ENCODE peak calls at places on chromosomes 2 and 18, in seven cellular contexts. I is HCT116, B is suprapubic skin, O is SK-N-SH, A is vagina, V is sigmoid colon, M is GM23338. E is an unnamed sample.
A peak's percentile ranks its signal among the peaks of the same experiment; 100 is the strongest.

GRCh38 chr2:127612111-127612822 is 33.7 kb upstream of the GPR17 start:
- DNase-seq in V (peak; percentile 43), M (no peak), B (peak; percentile 19), O (peak; percentile 8), A (no peak), I (no peak), E (peak; percentile 5)

GRCh38 chr18:74389991-74390390 is 67.1 kb downstream of the DIPK1C start:
- DNase-seq in M (no peak), A (no peak), V (no peak), O (no peak), B (no peak), I (no peak), E (no peak)

GRCh38 chr18:21740474-21740723 is 193 bp upstream of the MIB1 start:
- DNase-seq in V (peak; percentile 99), B (no peak), I (no peak), O (no peak), M (peak; percentile 98), A (peak; percentile 98), E (peak; percentile 99)

GRCh38 chr2:28193552-28194383 is 198.9 kb upstream of the FOSL2 start:
- DNase-seq in B (no peak), M (no peak), V (no peak), A (no peak), I (no peak), O (peak; percentile 27), E (no peak)

GRCh38 chr2:69777778-69778089 is 35.8 kb downstream of the ANXA4 start:
- DNase-seq in B (no peak), V (no peak), M (peak; percentile 59), I (no peak), O (no peak), A (no peak), E (no peak)

GRCh38 chr2:143575340-143575739 is 446.1 kb downstream of the ARHGAP15 start:
- DNase-seq in O (no peak), I (peak; percentile 7), V (no peak), A (no peak), B (no peak), M (peak; percentile 61), E (no peak)

GRCh38 chr2:43233218-43234212 is 7.1 kb upstream of the ZFP36L2 start:
- DNase-seq in O (no peak), V (no peak), B (no peak), M (no peak), A (no peak), I (no peak), E (no peak)

GRCh38 chr2:42973771-42974170 is 181.4 kb upstream of the HAAO start:
- DNase-seq in V (peak; percentile 73), I (no peak), B (peak; percentile 50), A (no peak), M (no peak), O (no peak), E (no peak)

GRCh38 chr2:73823916-73824523 is 4.7 kb upstream of the STAMBP start:
- DNase-seq in V (no peak), M (peak; percentile 81), B (no peak), I (peak; percentile 69), A (no peak), O (peak; percentile 67), E (peak; percentile 16)

GRCh38 chr2:119545076-119545475 is 827 bp downstream of the CFAP221 start:
- DNase-seq in O (no peak), V (no peak), I (no peak), A (no peak), M (no peak), B (no peak), E (no peak)

GRCh38 chr2:73697606-73698005 is 39.5 kb downstream of the TPRKB start:
- DNase-seq in B (no peak), V (no peak), O (no peak), I (no peak), M (no peak), A (peak; percentile 7), E (no peak)

GRCh38 chr2:98026927-98027522 is 31.3 kb upstream of the TMEM131 start:
- DNase-seq in A (no peak), M (no peak), O (no peak), V (no peak), B (no peak), I (no peak), E (no peak)

GRCh38 chr18:54684786-54685185 is 93.7 kb downstream of the DYNAP start:
- DNase-seq in I (no peak), V (no peak), M (peak; percentile 60), B (no peak), O (peak; percentile 8), A (no peak), E (no peak)

GRCh38 chr2:46227022-46227421 is 70.2 kb upstream of the EPAS1 start:
- DNase-seq in A (no peak), M (no peak), B (no peak), I (no peak), V (no peak), O (no peak), E (no peak)
- H3K4me1 ChIP-seq in A (peaks cover 5% of the 10 kb centered on the region), M (peaks cover 21% of the 10 kb centered on the region), B (peaks cover 5% of the 10 kb centered on the region), I (peaks cover 19% of the 10 kb centered on the region), V (peaks cover 6% of the 10 kb centered on the region), O (peaks cover 8% of the 10 kb centered on the region), E (no peaks in the 10 kb centered on the region)

GRCh38 chr2:12456293-12457151 is 260.2 kb upstream of the TRIB2 start:
- DNase-seq in V (peak; percentile 97), B (peak; percentile 96), A (no peak), O (no peak), I (peak; percentile 48), M (peak; percentile 53), E (peak; percentile 81)
- TF ChIP-seq POLR2AphosphoS5 in V (peak; percentile 84), B (peak; percentile 99), A (peak; percentile 97), O (no peak), I (no peak), M (no peak), E (peak; percentile 86)

GRCh38 chr2:10820562-10820961 is 8.0 kb upstream of the PDIA6 start:
- DNase-seq in B (no peak), V (peak; percentile 64), A (no peak), M (no peak), I (no peak), O (no peak), E (no peak)

GRCh38 chr2:10817413-10817812 is 4.8 kb upstream of the PDIA6 start:
- DNase-seq in A (no peak), I (peak; percentile 37), O (peak; percentile 58), V (peak; percentile 45), M (peak; percentile 36), B (no peak), E (no peak)

GRCh38 chr2:10818986-10819385 is 6.4 kb upstream of the PDIA6 start:
- DNase-seq in A (no peak), M (no peak), I (no peak), B (no peak), V (peak; percentile 2), O (no peak), E (no peak)

GRCh38 chr2:10821291-10821690 is 8.7 kb upstream of the PDIA6 start:
- DNase-seq in V (peak; percentile 28), A (no peak), O (no peak), I (no peak), B (no peak), M (no peak), E (no peak)

GRCh38 chr2:10819714-10820314 is 7.2 kb upstream of the PDIA6 start:
- DNase-seq in O (no peak), I (no peak), A (no peak), V (peak; percentile 14), M (no peak), B (no peak), E (no peak)
- H3K4me1 ChIP-seq in O (peaks cover 15% of the 10 kb centered on the region), I (peaks cover 10% of the 10 kb centered on the region), A (no peaks in the 10 kb centered on the region), V (no peaks in the 10 kb centered on the region), M (no peaks in the 10 kb centered on the region), B (no peaks in the 10 kb centered on the region), E (no peaks in the 10 kb centered on the region)

GRCh38 chr2:230812041-230812440 is 52.7 kb upstream of the ITM2C start:
- DNase-seq in I (no peak), A (no peak), B (no peak), V (no peak), M (no peak), O (no peak), E (no peak)
- TF ChIP-seq POLR2AphosphoS5 in I (no peak), A (no peak), B (no peak), V (no peak), M (no peak), O (no peak), E (no peak)

GRCh38 chr2:7671312-7671711 is 754.1 kb downstream of the RNF144A start:
- DNase-seq in O (no peak), V (peak; percentile 75), B (peak; percentile 67), M (no peak), A (no peak), I (no peak), E (no peak)

GRCh38 chr2:7672685-7673071 is 755.5 kb downstream of the RNF144A start:
- DNase-seq in M (no peak), V (no peak), B (no peak), I (no peak), A (no peak), O (no peak), E (no peak)

GRCh38 chr2:7673101-7673500 is 755.9 kb downstream of the RNF144A start:
- DNase-seq in V (no peak), O (no peak), B (no peak), A (no peak), I (no peak), M (no peak), E (no peak)

GRCh38 chr2:7672027-7672684 is 754.9 kb downstream of the RNF144A start:
- DNase-seq in A (no peak), O (peak; percentile 49), M (peak; percentile 93), B (no peak), V (no peak), I (peak; percentile 54), E (peak; percentile 72)

GRCh38 chr2:7670905-7671304 is 753.7 kb downstream of the RNF144A start:
- DNase-seq in V (no peak), O (no peak), I (no peak), A (no peak), B (no peak), M (no peak), E (no peak)
- H3K4me1 ChIP-seq in V (peaks cover 33% of the 10 kb centered on the region), O (peaks cover 3% of the 10 kb centered on the region), I (no peaks in the 10 kb centered on the region), A (no peaks in the 10 kb centered on the region), B (no peaks in the 10 kb centered on the region), M (no peaks in the 10 kb centered on the region), E (no peaks in the 10 kb centered on the region)

DNA sequence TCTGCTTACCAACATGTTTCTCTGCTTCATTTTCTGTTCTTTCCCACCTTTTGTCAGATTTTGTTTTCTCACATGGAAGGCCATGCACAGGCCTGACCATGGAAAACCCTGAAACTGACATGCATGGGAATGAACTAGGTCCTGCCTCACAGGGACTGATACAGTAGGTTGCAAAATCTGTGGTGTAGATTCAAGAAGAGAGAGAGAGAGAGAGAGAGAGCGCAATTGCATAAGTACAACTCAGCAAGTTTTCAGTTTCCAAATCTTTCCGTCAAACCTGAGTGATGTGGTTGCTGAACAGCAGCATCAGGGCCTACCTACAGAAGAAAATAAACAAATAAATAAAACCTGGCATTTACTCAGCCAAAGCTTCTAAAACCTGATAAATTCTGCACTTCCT is 87.5 kb upstream of the RNF152 start:
- DNase-seq in O (no peak), A (no peak), B (no peak), M (no peak), I (no peak), V (no peak), E (no peak)
- TF ChIP-seq POLR2AphosphoS5 in O (no peak), A (no peak), B (no peak), M (no peak), I (no peak), V (no peak), E (no peak)

DNA sequence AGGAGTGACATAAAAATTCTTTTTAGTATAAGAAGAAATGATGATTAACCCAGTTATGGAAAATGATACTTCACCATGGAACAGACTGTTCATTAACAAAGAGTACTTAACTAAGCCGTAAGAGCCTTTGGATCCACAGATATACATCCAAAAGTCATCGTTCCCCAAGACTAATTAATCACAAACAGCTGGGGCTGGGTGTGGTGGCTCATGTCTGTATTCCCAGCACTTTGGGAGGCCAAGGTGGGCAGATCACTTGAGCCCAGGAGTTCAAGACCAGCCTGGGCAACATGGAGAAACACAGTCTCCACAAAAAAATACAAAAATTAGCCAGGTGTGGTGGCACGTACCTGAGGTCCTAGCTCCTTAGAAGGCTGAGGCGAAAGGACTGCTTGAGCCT is 36.2 kb downstream of the LPIN2 start:
- DNase-seq in A (no peak), V (no peak), I (no peak), B (no peak), O (no peak), M (no peak), E (no peak)
- H3K4me1 ChIP-seq in A (peaks cover 39% of the 10 kb centered on the region), V (peaks cover 76% of the 10 kb centered on the region), I (peaks cover 27% of the 10 kb centered on the region), B (peaks cover 44% of the 10 kb centered on the region), O (peaks cover 9% of the 10 kb centered on the region), M (peaks cover 15% of the 10 kb centered on the region), E (peaks cover 40% of the 10 kb centered on the region)

E was measured in transverse colon.